ENCODE peak calls at places on chromosomes 3 and 15, in eight cellular contexts. U, L, J, T, B, F, R and K are unnamed samples.

GRCh38 chr3:32347286-32348125 is 44.1 kb upstream of the CMTM7 start:
- DNase-seq in J (no peak), R (no peak), U (no peak), T (peak; percentile 23), F (no peak), L (no peak), B (peak; percentile 14), K (peak; percentile 34)

GRCh38 chr15:40448354-40448753 is 7.6 kb downstream of the BAHD1 start:
- DNase-seq in U (no peak), R (no peak), B (peak; percentile 45), J (no peak), L (no peak), F (no peak), T (no peak), K (no peak)

GRCh38 chr3:156681003-156681402 is 6.6 kb downstream of the TIPARP start:
- DNase-seq in F (no peak), T (no peak), J (no peak), L (peak; percentile 69), U (no peak), R (no peak), B (peak; percentile 28), K (no peak)

GRCh38 chr3:106809633-106810460 is 567.4 kb upstream of the CCDC54 start:
- DNase-seq in U (no peak), B (no peak), T (peak; percentile 26), F (no peak), J (no peak), L (no peak), R (no peak), K (no peak)

GRCh38 chr3:35867782-35868181 is 228.5 kb downstream of the ARPP21 start:
- DNase-seq in B (no peak), R (no peak), F (no peak), T (no peak), J (no peak), U (no peak), L (no peak), K (no peak)

GRCh38 chr3:177345049-177345972 is 148.0 kb upstream of the TBL1XR1 start:
- DNase-seq in U (peak; percentile 79), L (peak; percentile 92), F (peak; percentile 80), R (peak; percentile 89), B (peak; percentile 88), T (peak; percentile 89), J (peak; percentile 65), K (peak; percentile 91)

GRCh38 chr3:67489816-67490215 is 164.6 kb downstream of the SUCLG2 start:
- DNase-seq in R (no peak), U (no peak), F (no peak), L (no peak), J (no peak), B (no peak), T (no peak), K (no peak)

GRCh38 chr3:112061152-112061551 is 25.0 kb upstream of the C3orf52 start:
- DNase-seq in L (no peak), U (no peak), F (no peak), R (no peak), T (no peak), B (no peak), J (no peak), K (no peak)

GRCh38 chr15:100124936-100125626 is 216.7 kb downstream of the ADAMTS17 start:
- DNase-seq in F (peak; percentile 40), B (no peak), R (no peak), U (no peak), L (no peak), J (no peak), T (no peak), K (no peak)

GRCh38 chr3:115494826-115495225 is 128.5 kb upstream of the GAP43 start:
- DNase-seq in R (no peak), J (no peak), F (no peak), B (no peak), L (no peak), T (no peak), U (no peak), K (no peak)

GRCh38 chr15:43212951-43213350 is 7.9 kb downstream of the EPB42 start:
- DNase-seq in U (no peak), F (no peak), L (no peak), B (no peak), T (no peak), J (no peak), R (no peak), K (no peak)

GRCh38 chr3:138230525-138230924 is 43.4 kb downstream of the ARMC8 start:
- DNase-seq in T (no peak), L (no peak), B (no peak), U (no peak), R (no peak), F (no peak), J (no peak), K (no peak)

GRCh38 chr15:84822774-84823579 is 5.8 kb downstream of the ALPK3 start:
- DNase-seq in F (no peak), R (no peak), L (no peak), U (no peak), J (no peak), T (no peak), B (no peak), K (no peak)

GRCh38 chr15:52737720-52738119 is 52.4 kb downstream of the ONECUT1 start:
- DNase-seq in J (no peak), L (no peak), R (no peak), T (no peak), U (no peak), B (no peak), F (no peak), K (no peak)

GRCh38 chr15:88450125-88450798 is 16.9 kb downstream of the MRPL46 start:
- DNase-seq in L (no peak), U (peak; percentile 50), R (peak; percentile 83), F (no peak), T (peak; percentile 92), B (peak; percentile 62), J (peak; percentile 68), K (peak; percentile 63)

GRCh38 chr3:66702126-66702525 is 201.3 kb upstream of the LRIG1 start:
- DNase-seq in F (no peak), B (peak; percentile 21), U (no peak), T (no peak), J (no peak), R (no peak), L (no peak), K (no peak)

GRCh38 chr15:73959801-73960200 is 32.3 kb downstream of the STOML1 start:
- DNase-seq in F (no peak), B (no peak), T (no peak), J (no peak), R (no peak), U (no peak), L (no peak), K (no peak)

GRCh38 chr3:30654269-30654668 is 47.9 kb downstream of the TGFBR2 start:
- DNase-seq in B (no peak), R (no peak), U (no peak), J (no peak), F (no peak), L (no peak), T (no peak), K (no peak)

GRCh38 chr3:143291826-143292447 is 172.4 kb downstream of the CHST2 start:
- DNase-seq in B (no peak), U (no peak), R (no peak), T (no peak), L (no peak), F (peak; percentile 8), J (no peak), K (no peak)

GRCh38 chr3:48407542-48408099 is 22.3 kb downstream of the PLXNB1 start:
- DNase-seq in F (no peak), R (no peak), J (no peak), U (peak; percentile 2), L (no peak), B (no peak), T (peak; percentile 6), K (no peak)

GRCh38 chr3:143594217-143594616 is 254.1 kb downstream of the SLC9A9 start:
- DNase-seq in L (no peak), B (peak; percentile 51), R (no peak), U (no peak), T (no peak), J (no peak), F (no peak), K (peak; percentile 76)

GRCh38 chr3:197847866-197848401 is 56.9 kb downstream of the LRCH3 start:
- DNase-seq in B (peak; percentile 18), L (no peak), T (no peak), F (no peak), U (no peak), J (no peak), R (no peak), K (peak; percentile 22)

GRCh38 chr3:127001486-127002194 is 18.7 kb downstream of the PLXNA1 start:
- DNase-seq in R (no peak), F (no peak), B (no peak), J (no peak), U (no peak), T (no peak), L (no peak), K (no peak)
- H3K27ac ChIP-seq in R (no peak overlapping the region), F (peak overlapping the region; percentile 67), B (peak overlapping the region; percentile 1), J (peak overlapping the region; percentile 13), U (peak overlapping the region; percentile 85), T (peak overlapping the region; percentile 81), L (peak overlapping the region; percentile 70), K (no peak overlapping the region)

DNA sequence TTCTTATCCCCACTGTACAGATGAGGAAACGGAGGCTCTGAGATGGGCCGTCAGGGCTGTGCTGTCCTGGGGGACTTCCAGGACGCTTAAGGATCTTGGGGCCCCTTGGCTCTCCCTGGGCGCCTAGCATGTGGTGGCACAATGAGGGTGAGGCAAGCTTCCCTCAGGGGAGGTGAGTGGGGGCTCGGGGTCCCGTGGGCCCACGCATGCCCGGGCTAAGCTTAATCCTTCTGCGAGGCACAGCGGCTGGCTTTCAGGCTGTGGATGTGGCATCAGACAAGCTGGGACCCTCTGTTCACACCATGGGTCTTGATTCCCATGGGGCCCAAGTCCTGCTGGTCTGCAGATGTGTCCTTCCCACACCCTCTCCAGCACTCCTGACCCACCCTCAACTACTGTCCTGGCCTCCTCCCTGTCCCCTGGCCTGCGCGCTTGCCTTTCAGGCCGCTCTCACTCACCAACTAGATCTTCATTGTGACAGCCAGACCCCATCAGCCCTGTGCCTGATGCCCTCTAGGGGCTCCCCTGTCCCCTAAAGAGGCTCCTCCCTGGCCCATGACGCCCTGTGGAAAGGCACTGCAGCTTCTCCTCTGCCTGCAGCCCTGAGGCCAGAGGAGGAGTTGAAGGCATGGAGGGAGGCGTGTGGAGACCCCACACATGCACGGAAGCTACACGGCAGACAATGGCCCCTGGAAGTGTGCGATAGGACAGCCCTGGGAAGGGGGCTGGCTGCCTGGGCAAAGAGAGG is 11.3 kb downstream of the DUSP7 start:
- DNase-seq in F (no peak), L (no peak), U (no peak), T (no peak), R (no peak), J (no peak), B (no peak), K (no peak)
- TF ChIP-seq CTCF in F (no peak), L (no peak), U (no peak), T (no peak), R (peak; percentile 16), J (no peak), B (no peak), K (no peak)

GRCh38 chr3:27353221-27353620 is 16.0 kb downstream of the NEK10 start:
- DNase-seq in J (no peak), L (no peak), F (no peak), U (no peak), B (no peak), T (no peak), R (no peak), K (no peak)
- H3K4me3 ChIP-seq in J (no peak overlapping the region), L (no peak overlapping the region), F (no peak overlapping the region), U (no peak overlapping the region), B (no peak overlapping the region), T (no peak overlapping the region), R (no peak overlapping the region), K (no peak overlapping the region)

DNA sequence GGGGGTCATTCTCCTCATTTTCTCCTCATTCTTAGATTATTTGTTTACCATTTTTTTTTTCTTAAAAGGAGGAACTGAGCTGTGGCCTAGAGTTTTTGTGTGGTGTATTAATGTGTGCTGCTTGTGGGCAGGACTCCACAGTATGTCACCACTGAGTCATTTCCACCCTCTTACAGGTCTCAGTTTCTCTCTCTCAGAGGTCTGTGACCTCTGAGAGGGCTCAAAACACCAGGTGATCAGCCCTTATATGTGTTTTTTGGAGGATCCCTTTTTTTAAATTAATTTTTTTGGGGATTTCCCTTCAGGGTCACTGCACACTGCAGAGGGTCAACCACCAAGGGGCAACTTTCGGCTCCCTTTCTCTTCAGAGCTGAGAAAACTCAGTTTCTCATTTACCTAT is 166.4 kb downstream of the SUCNR1 start:
- DNase-seq in B (no peak), T (no peak), U (no peak), F (no peak), L (no peak), J (no peak), R (no peak), K (no peak)
- H3K27ac ChIP-seq in B (no peak overlapping the region), T (no peak overlapping the region), U (no peak overlapping the region), F (no peak overlapping the region), L (no peak overlapping the region), J (no peak overlapping the region), R (no peak overlapping the region), K (no peak overlapping the region)